ENCODE peak calls at places on chromosomes 6 and 20, in six cellular contexts. R, U, Q, I, B and H are unnamed samples.

GRCh38 chr20:50870572-50871161 is 60.6 kb downstream of the ADNP start:
- DNase-seq in Q (no peak), I (no peak), R (no peak), U (no peak), B (no peak), H (no peak)

GRCh38 chr6:14612016-14612415 is 494.4 kb downstream of the CD83 start:
- DNase-seq in R (no peak), U (no peak), B (peak; percentile 15), Q (no peak), I (peak; percentile 19), H (peak; percentile 63)

GRCh38 chr6:5107332-5107731 is 22.2 kb downstream of the PPP1R3G start:
- DNase-seq in U (no peak), R (no peak), I (no peak), Q (no peak), B (no peak), H (no peak)

GRCh38 chr20:12358006-12358654 is 440.4 kb downstream of the BTBD3 start:
- DNase-seq in I (peak; percentile 18), B (no peak), Q (no peak), R (peak; percentile 31), U (no peak), H (peak; percentile 12)

GRCh38 chr6:117513778-117514371 is 31.4 kb downstream of the DCBLD1 start:
- DNase-seq in R (no peak), I (no peak), U (no peak), Q (no peak), B (no peak), H (no peak)

GRCh38 chr6:148602136-148602535 is 144.7 kb upstream of the UST start:
- DNase-seq in R (no peak), I (no peak), U (no peak), B (no peak), Q (no peak), H (no peak)

GRCh38 chr6:97068211-97068610 is 143.7 kb downstream of the KLHL32 start:
- DNase-seq in B (peak; percentile 10), Q (no peak), R (peak; percentile 48), I (peak; percentile 65), U (no peak), H (peak; percentile 33)

GRCh38 chr6:105609375-105609991 is 206.6 kb upstream of the PREP start:
- DNase-seq in R (no peak), I (no peak), Q (peak; percentile 59), B (peak; percentile 49), U (peak; percentile 21), H (no peak)

GRCh38 chr20:53750827-53751393 is 157.3 kb upstream of the ZNF217 start:
- DNase-seq in R (no peak), U (no peak), Q (no peak), I (peak; percentile 62), B (peak; percentile 65), H (no peak)

GRCh38 chr6:122751291-122751690 is 28.2 kb upstream of the FABP7 start:
- DNase-seq in B (no peak), U (no peak), Q (no peak), R (no peak), I (no peak), H (no peak)

GRCh38 chr6:129498556-129498940 is 211.4 kb downstream of the ARHGAP18 start:
- DNase-seq in Q (no peak), B (no peak), R (no peak), U (no peak), I (peak; percentile 57), H (peak; percentile 78)

GRCh38 chr6:74357329-74357728 is 661.3 kb downstream of the CD109 start:
- DNase-seq in U (no peak), B (no peak), R (no peak), Q (no peak), I (peak; percentile 64), H (no peak)

GRCh38 chr6:12249516-12250394 is 40.4 kb upstream of the EDN1 start:
- DNase-seq in B (no peak), U (no peak), I (no peak), R (no peak), Q (no peak), H (no peak)

GRCh38 chr20:35643045-35643444 is 21.7 kb downstream of the CPNE1 start:
- DNase-seq in Q (no peak), R (no peak), U (no peak), I (no peak), B (no peak), H (no peak)

GRCh38 chr6:52423971-52424381 is 3.8 kb downstream of the EFHC1 start:
- DNase-seq in U (no peak), B (peak; percentile 67), I (peak; percentile 97), Q (no peak), R (no peak), H (peak; percentile 68)

GRCh38 chr6:128659878-128660622 is 139.7 kb upstream of the PTPRK start:
- DNase-seq in Q (no peak), R (no peak), B (no peak), U (no peak), I (peak; percentile 6), H (peak; percentile 72)

GRCh38 chr6:5763407-5763806 is 243.3 kb downstream of the NRN1 start:
- DNase-seq in R (no peak), U (no peak), Q (no peak), B (no peak), I (peak; percentile 29), H (no peak)

GRCh38 chr6:44972710-44973109 is 355.4 kb upstream of the RUNX2 start:
- DNase-seq in Q (no peak), I (no peak), B (no peak), U (no peak), R (no peak), H (no peak)

GRCh38 chr20:45090481-45090880 is 10.4 kb downstream of the KCNS1 start:
- DNase-seq in I (no peak), B (no peak), R (no peak), Q (no peak), U (no peak), H (no peak)

GRCh38 chr20:36315545-36316351 is 9.6 kb downstream of the DLGAP4 start:
- DNase-seq in U (no peak), Q (no peak), B (no peak), R (no peak), I (no peak), H (no peak)

GRCh38 chr6:15980801-15981200 is 148.1 kb upstream of the MYLIP start:
- DNase-seq in R (no peak), B (no peak), I (no peak), Q (no peak), U (no peak), H (peak; percentile 88)

GRCh38 chr20:10761786-10762185 is 88.0 kb upstream of the JAG1 start:
- DNase-seq in I (peak; percentile 92), B (no peak), Q (no peak), R (no peak), U (no peak), H (peak; percentile 84)

GRCh38 chr6:146287691-146288369 is 255.8 kb upstream of the RAB32 start:
- DNase-seq in B (no peak), U (no peak), Q (no peak), R (no peak), I (peak; percentile 68), H (no peak)

GRCh38 chr20:5885866-5886265 is 64.5 kb downstream of the TRMT6 start:
- DNase-seq in B (no peak), R (no peak), Q (no peak), I (no peak), U (no peak), H (no peak)

GRCh38 chr20:57178582-57179112 is 87.8 kb downstream of the BMP7 start:
- DNase-seq in R (no peak), I (no peak), B (no peak), Q (no peak), U (no peak), H (no peak)

GRCh38 chr20:3744806-3745685 is 12.6 kb downstream of the HSPA12B start:
- DNase-seq in Q (no peak), I (peak; percentile 51), U (peak; percentile 65), B (no peak), R (peak; percentile 87), H (peak; percentile 87)

GRCh38 chr20:63750807-63751470 is 11.4 kb downstream of the SLC2A4RG start:
- DNase-seq in B (no peak), I (no peak), R (peak; percentile 47), Q (no peak), U (no peak), H (no peak)
- H3K4me3 ChIP-seq in B (no peak overlapping the region), I (no peak overlapping the region), R (no peak overlapping the region), Q (no peak overlapping the region), U (no peak overlapping the region), H (no peak overlapping the region)

GRCh38 chr20:8803065-8803464 is 265.8 kb upstream of the PLCB4 start:
- DNase-seq in R (no peak), I (peak; percentile 17), U (no peak), Q (no peak), B (no peak), H (no peak)
- TF ChIP-seq CTCF in R (no peak), I (no peak), U (no peak), Q (no peak), B (no peak), H (no peak)

GRCh38 chr6:88166901-88167624 is 916 bp upstream of the CNR1 start:
- DNase-seq in Q (no peak), R (no peak), B (no peak), I (no peak), U (peak; percentile 10), H (no peak)
- H3K4me3 ChIP-seq in Q (peak overlapping the region; percentile 60), R (no peak overlapping the region), B (no peak overlapping the region), I (no peak overlapping the region), U (peak overlapping the region; percentile 25), H (peak overlapping the region; percentile 21)

GRCh38 chr20:41572010-41572572 is 46.1 kb downstream of the CHD6 start:
- DNase-seq in I (no peak), U (no peak), Q (no peak), R (no peak), B (no peak), H (no peak)
- TF ChIP-seq CTCF in I (no peak), U (no peak), Q (no peak), R (no peak), B (peak; percentile 10), H (no peak)

GRCh38 chr20:63877755-63878470 is 12.8 kb downstream of the TPD52L2 start:
- DNase-seq in I (no peak), R (no peak), Q (no peak), U (no peak), B (no peak), H (no peak)
- H3K4me3 ChIP-seq in I (no peak overlapping the region), R (no peak overlapping the region), Q (no peak overlapping the region), U (no peak overlapping the region), B (no peak overlapping the region), H (no peak overlapping the region)

GRCh38 chr6:113970808-113971676 is at the start of gene HDAC2:
- DNase-seq in I (peak; percentile 83), U (peak; percentile 90), Q (peak; percentile 40), R (peak; percentile 97), B (peak; percentile 37), H (peak; percentile 48)
- TF ChIP-seq CTCF in I (no peak), U (no peak), Q (no peak), R (no peak), B (no peak), H (no peak)